ENCODE peak calls at places on chromosomes 16 and 17, in four cellular contexts. I is Panc1, H is K562, M is HepG2. W is an unnamed sample.

GRCh38 chr17:69812240-69812837 is 262.7 kb upstream of the KCNJ16 start:
- DNase-seq in I (no peak), H (peak; percentile 37), M (no peak), W (no peak)

GRCh38 chr16:85806539-85806938 is 7.0 kb downstream of the COX4I1 start:
- DNase-seq in H (no peak), I (no peak), M (no peak), W (no peak)

GRCh38 chr17:33389506-33390141 is 96.5 kb upstream of the ASIC2 start:
- DNase-seq in I (no peak), H (no peak), M (no peak), W (no peak)

GRCh38 chr17:81685108-81685507 is 1.3 kb downstream of the HGS start:
- DNase-seq in H (peak; percentile 35), I (no peak), M (no peak), W (no peak)

GRCh38 chr17:18257747-18258355 is 687 bp downstream of the FLII start:
- DNase-seq in M (peak; percentile 53), I (no peak), H (peak; percentile 60), W (no peak)

GRCh38 chr16:2253293-2253692 is 1.9 kb upstream of the ECI1 start:
- DNase-seq in H (no peak), I (no peak), M (no peak), W (no peak)

GRCh38 chr16:84986102-84986501 is 25.2 kb downstream of the ZDHHC7 start:
- DNase-seq in M (no peak), I (no peak), H (no peak), W (no peak)

GRCh38 chr16:29712770-29713169 is 33.0 kb downstream of the C16orf54 start:
- DNase-seq in M (no peak), I (no peak), H (peak; percentile 35), W (no peak)

GRCh38 chr16:80792031-80792430 is 12.4 kb downstream of the CDYL2 start:
- DNase-seq in H (no peak), I (no peak), M (no peak), W (no peak)

GRCh38 chr16:86065711-86066110 is 166.7 kb downstream of the IRF8 start:
- DNase-seq in H (peak; percentile 55), M (no peak), I (no peak), W (no peak)

GRCh38 chr16:84916156-84916555 is 95.2 kb downstream of the ZDHHC7 start:
- DNase-seq in I (no peak), M (no peak), H (no peak), W (no peak)

GRCh38 chr17:44084131-44084538 is 13.6 kb downstream of the G6PC3 start:
- DNase-seq in M (no peak), H (peak; percentile 56), I (no peak), W (no peak)

GRCh38 chr16:51510416-51510815 is 359.3 kb upstream of the SALL1 start:
- DNase-seq in H (no peak), M (no peak), I (no peak), W (no peak)

GRCh38 chr17:49338883-49339282 is 23.2 kb downstream of the ZNF652 start:
- DNase-seq in I (no peak), H (peak; percentile 56), M (no peak), W (no peak)

GRCh38 chr16:84180519-84181140 is 6.2 kb downstream of the TAF1C start:
- DNase-seq in M (no peak), H (no peak), I (no peak), W (no peak)

GRCh38 chr17:68344701-68345136 is 53.4 kb downstream of the ARSG start:
- DNase-seq in I (no peak), M (no peak), H (no peak), W (no peak)

GRCh38 chr17:46782250-46782953 is 36.1 kb downstream of the WNT3 start:
- DNase-seq in M (peak; percentile 62), I (no peak), H (peak; percentile 87), W (no peak)

GRCh38 chr16:16021646-16021987 is 72.2 kb downstream of the ABCC1 start:
- DNase-seq in I (no peak), M (no peak), H (no peak), W (no peak)

GRCh38 chr16:19005561-19006445 is 22.1 kb downstream of the TMC7 start:
- DNase-seq in H (no peak), I (peak; percentile 75), M (peak; percentile 100), W (peak; percentile 78)

GRCh38 chr16:24206926-24207325 is 49.2 kb upstream of the CACNG3 start:
- DNase-seq in M (no peak), I (no peak), H (no peak), W (no peak)

GRCh38 chr17:73645050-73645871 is 1.0 kb upstream of the SDK2 start:
- DNase-seq in I (no peak), M (no peak), H (no peak), W (no peak)

GRCh38 chr17:73163043-73163442 is 1.8 kb upstream of the SSTR2 start:
- DNase-seq in I (no peak), H (no peak), M (no peak), W (no peak)

GRCh38 chr17:81453049-81453448 is 57.8 kb downstream of the BAHCC1 start:
- DNase-seq in I (no peak), H (no peak), M (no peak), W (no peak)

GRCh38 chr17:50090071-50090470 is 5.1 kb upstream of the PDK2 start:
- DNase-seq in I (no peak), M (no peak), H (no peak), W (no peak)

DNA sequence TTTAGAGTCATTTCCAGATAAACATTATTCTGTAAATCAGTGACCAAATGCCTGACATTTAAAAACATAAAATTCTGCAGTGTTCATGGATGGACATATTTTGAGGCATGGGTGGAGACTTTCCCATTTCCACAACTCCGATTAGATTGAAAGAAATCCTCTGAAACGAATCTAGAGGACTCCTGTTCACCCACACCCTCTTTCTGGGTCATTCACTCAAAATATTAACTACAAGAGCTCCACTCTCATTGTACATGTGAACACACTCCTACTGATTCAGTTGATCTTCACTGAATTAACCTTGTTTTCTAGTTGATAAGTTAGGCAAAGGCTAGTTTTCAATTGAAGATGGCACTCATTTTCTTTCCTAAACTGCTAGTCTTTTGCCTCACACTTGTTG is 44.1 kb downstream of the GRB7 start:
- DNase-seq in M (no peak), I (no peak), H (no peak), W (no peak)
- H3K36me3 ChIP-seq in M (no peaks in the 10 kb centered on the region), I (no peaks in the 10 kb centered on the region), H (no peaks in the 10 kb centered on the region), W (no peaks in the 10 kb centered on the region)

DNA sequence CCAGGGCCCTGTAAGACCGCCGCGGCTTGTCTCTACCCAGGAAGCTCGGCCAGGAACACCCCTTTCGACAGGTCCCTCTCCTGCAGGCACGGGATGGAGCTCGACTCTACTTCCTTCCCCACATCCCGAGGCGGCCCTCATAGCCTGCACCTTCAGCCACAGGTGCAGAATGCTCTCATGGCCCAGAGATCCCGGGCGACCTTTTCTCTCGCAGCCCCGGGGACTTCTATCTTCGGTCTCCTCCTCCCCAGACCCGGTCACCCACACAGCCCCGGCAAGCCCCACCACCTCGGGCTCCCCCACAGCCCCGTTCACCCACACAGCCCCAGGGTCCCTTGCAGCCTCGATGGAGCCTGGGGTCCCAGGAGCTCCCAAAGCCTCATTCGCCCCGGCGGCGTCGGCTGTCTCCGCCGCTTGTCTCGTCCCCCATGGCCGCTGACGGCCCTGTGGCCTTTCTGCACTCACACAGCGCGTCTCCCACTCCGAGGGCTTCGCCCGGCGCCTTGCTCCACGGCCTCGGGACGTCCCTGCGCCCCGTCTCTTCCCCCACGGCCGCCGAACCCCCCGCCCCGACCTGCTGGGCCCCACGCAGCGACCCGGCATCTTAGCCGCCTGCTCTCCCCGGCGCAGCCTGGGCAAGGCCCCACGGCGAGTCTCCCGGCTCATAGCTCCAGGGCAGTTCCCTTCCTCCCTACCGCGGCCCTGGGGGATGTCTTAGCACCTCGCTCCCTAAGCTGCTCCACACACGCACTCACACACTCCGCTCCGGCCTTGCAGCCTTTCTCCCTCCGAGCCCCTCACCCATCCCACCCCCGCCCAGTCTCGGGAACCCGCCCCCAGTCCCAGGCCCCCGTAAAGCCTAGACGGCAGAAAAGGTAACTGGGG is 618 bp downstream of the KIAA0753 start:
- DNase-seq in H (no peak), M (no peak), I (no peak), W (no peak)
- TF ChIP-seq TCF7L2 in H (no peak), M (no peak), I (no peak), W (no peak)

GRCh38 chr16:67447508-67448076 is 16.7 kb downstream of the HSD11B2 start:
- DNase-seq in H (peak; percentile 65), I (no peak), M (peak; percentile 49), W (peak; percentile 54)
- H3K36me3 ChIP-seq in H (peaks cover 74% of the 10 kb centered on the region), I (no peaks in the 10 kb centered on the region), M (peaks cover 14% of the 10 kb centered on the region), W (no peaks in the 10 kb centered on the region)

GRCh38 chr17:79946352-79947231 is 89.1 kb downstream of the TBC1D16 start:
- DNase-seq in H (no peak), M (no peak), I (no peak), W (no peak)
- TF ChIP-seq TCF7L2 in H (no peak), M (no peak), I (no peak), W (no peak)

GRCh38 chr17:42000399-42001076 is 16.7 kb downstream of the DNAJC7 start:
- DNase-seq in I (no peak), H (no peak), M (no peak), W (no peak)

GRCh38 chr17:42002175-42002791 is 15.0 kb downstream of the DNAJC7 start:
- DNase-seq in H (no peak), M (no peak), I (no peak), W (no peak)

GRCh38 chr17:41996855-41997164 is 20.4 kb downstream of the DNAJC7 start:
- DNase-seq in I (no peak), H (no peak), M (no peak), W (no peak)

GRCh38 chr17:42001729-42002128 is 15.5 kb downstream of the DNAJC7 start:
- DNase-seq in H (no peak), I (no peak), M (no peak), W (no peak)

DNA sequence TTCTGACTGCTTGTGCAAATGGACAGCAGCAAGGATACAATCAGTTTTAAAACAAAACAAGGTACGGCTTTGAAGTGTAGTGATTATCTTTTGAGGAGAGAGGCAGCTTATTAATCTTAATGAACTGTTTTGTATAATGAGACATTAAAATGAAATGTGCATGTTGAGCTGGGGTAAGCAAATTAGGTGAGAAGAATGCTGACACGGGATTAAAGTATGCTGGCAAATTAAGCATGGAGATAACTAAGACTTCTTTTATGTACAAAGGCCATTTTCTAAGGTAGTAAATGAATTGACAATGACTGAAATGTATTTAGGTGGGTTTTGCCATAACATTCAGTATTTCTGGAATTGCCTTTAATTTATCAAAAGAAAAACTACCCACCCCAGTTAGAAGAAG is 18.7 kb downstream of the DNAJC7 start:
- DNase-seq in M (no peak), I (no peak), H (no peak), W (no peak)
- H3K36me3 ChIP-seq in M (peaks cover 41% of the 10 kb centered on the region), I (peaks cover 7% of the 10 kb centered on the region), H (peaks cover 89% of the 10 kb centered on the region), W (peaks cover 38% of the 10 kb centered on the region)

GRCh38 chr17:40442392-40443195 is 656 bp upstream of the IGFBP4 start:
- DNase-seq in M (no peak), I (no peak), H (peak; percentile 71), W (no peak)
- TF ChIP-seq TCF7L2 in M (no peak), I (no peak), H (no peak), W (no peak)

W was measured in HCT116.